ENCODE peak calls at places on chromosomes 7 and 10, in five cellular contexts. Z, Q, H, F and B are unnamed samples.

GRCh38 chr10:89494068-89494467 is 41.3 kb downstream of the SLC16A12 start:
- DNase-seq in H (no peak), F (no peak), Z (no peak), Q (no peak), B (no peak)

GRCh38 chr7:2049111-2049781 is 183.5 kb downstream of the MAD1L1 start:
- DNase-seq in F (no peak), Q (no peak), Z (no peak), H (no peak), B (no peak)

GRCh38 chr7:21922605-21923004 is 23.1 kb downstream of the CDCA7L start:
- DNase-seq in Q (no peak), Z (no peak), H (no peak), F (no peak), B (no peak)

GRCh38 chr10:99758241-99758891 is 24.1 kb upstream of the ABCC2 start:
- DNase-seq in F (no peak), Z (peak), Q (no peak), H (no peak), B (no peak)

GRCh38 chr10:110137142-110137545 is 70.3 kb upstream of the MXI1 start:
- DNase-seq in Z (peak), F (peak), H (peak), Q (peak), B (peak)

GRCh38 chr10:4212111-4212635 is 427.2 kb upstream of the KLF6 start:
- DNase-seq in H (no peak), Q (no peak), Z (no peak), F (no peak), B (no peak)

GRCh38 chr10:16662889-16663288 is 141.2 kb upstream of the C1QL3 start:
- DNase-seq in Z (no peak), F (no peak), Q (no peak), H (no peak), B (no peak)

GRCh38 chr7:134355925-134356324 is 39.2 kb upstream of the SLC35B4 start:
- DNase-seq in H (no peak), F (peak), Z (no peak), Q (no peak), B (peak)

GRCh38 chr7:31028417-31028988 is 23.6 kb upstream of the ADCYAP1R1 start:
- DNase-seq in Q (no peak), Z (no peak), F (no peak), H (no peak), B (no peak)

GRCh38 chr7:18798018-18798906 is 302.7 kb downstream of the HDAC9 start:
- DNase-seq in F (no peak), Z (peak), H (no peak), Q (no peak), B (no peak)

GRCh38 chr10:71729023-71729649 is 9.6 kb upstream of the C10orf105 start:
- DNase-seq in H (no peak), Z (no peak), F (peak), Q (no peak), B (peak)

GRCh38 chr10:71726673-71727428 is 7.3 kb upstream of the C10orf105 start:
- DNase-seq in Z (no peak), F (no peak), Q (no peak), H (peak), B (no peak)

GRCh38 chr10:71727429-71728217 is 8.0 kb upstream of the C10orf105 start:
- DNase-seq in H (peak), Q (no peak), Z (no peak), F (peak), B (peak)

GRCh38 chr10:71725998-71726672 is 6.6 kb upstream of the C10orf105 start:
- DNase-seq in Z (peak), Q (peak), H (no peak), F (peak), B (peak)

GRCh38 chr10:71728218-71728737 is 8.7 kb upstream of the C10orf105 start:
- DNase-seq in Z (no peak), F (no peak), Q (no peak), H (peak), B (no peak)
- TF ChIP-seq BHLHE40 in Z (no peak), F (no peak), Q (no peak), H (no peak), B (no peak)

GRCh38 chr7:124246262-124246863 is 213.5 kb upstream of the TMEM229A start:
- DNase-seq in F (no peak), Z (peak), H (no peak), Q (no peak), B (peak)
- TF ChIP-seq BHLHE40 in F (no peak), Z (no peak), H (no peak), Q (no peak), B (no peak)

GRCh38 chr7:129843365-129843898 is 109.3 kb downstream of the UBE2H start:
- DNase-seq in H (no peak), Q (no peak), Z (no peak), F (no peak), B (no peak)

GRCh38 chr7:129845178-129845971 is 107.4 kb downstream of the UBE2H start:
- DNase-seq in Z (peak), Q (no peak), F (no peak), H (no peak), B (no peak)

GRCh38 chr7:129845972-129846327 is 106.8 kb downstream of the UBE2H start:
- DNase-seq in Q (no peak), H (no peak), Z (peak), F (peak), B (no peak)

GRCh38 chr7:129841465-129841864 is 111.3 kb downstream of the UBE2H start:
- DNase-seq in Q (no peak), Z (no peak), F (no peak), H (no peak), B (no peak)

GRCh38 chr7:129843982-129844840 is 108.5 kb downstream of the UBE2H start:
- DNase-seq in Q (no peak), H (no peak), Z (no peak), F (peak), B (no peak)
- TF ChIP-seq BHLHE40 in Q (no peak), H (no peak), Z (no peak), F (no peak), B (no peak)

GRCh38 chr7:66256281-66256680 is 51.1 kb downstream of the TPST1 start:
- DNase-seq in F (no peak), Q (no peak), Z (no peak), H (no peak), B (no peak)

GRCh38 chr7:66255533-66256100 is 50.5 kb downstream of the TPST1 start:
- DNase-seq in H (no peak), Q (no peak), Z (peak), F (no peak), B (no peak)

GRCh38 chr7:66261941-66262340 is 56.8 kb downstream of the TPST1 start:
- DNase-seq in Q (no peak), H (no peak), F (no peak), Z (no peak), B (no peak)

GRCh38 chr7:66257481-66257880 is 52.3 kb downstream of the TPST1 start:
- DNase-seq in F (no peak), H (no peak), Q (no peak), Z (no peak), B (no peak)

GRCh38 chr7:66258409-66258808 is 53.3 kb downstream of the TPST1 start:
- DNase-seq in H (no peak), Z (no peak), Q (no peak), F (no peak), B (no peak)
- TF ChIP-seq BHLHE40 in H (no peak), Z (no peak), Q (no peak), F (no peak), B (no peak)

GRCh38 chr10:63414481-63415260 is 51.1 kb downstream of the JMJD1C start:
- DNase-seq in Z (peak), H (no peak), Q (no peak), F (peak), B (no peak)
- TF ChIP-seq BHLHE40 in Z (no peak), H (no peak), Q (no peak), F (no peak), B (no peak)

GRCh38 chr7:80661729-80662128 is 23.3 kb downstream of the CD36 start:
- DNase-seq in F (peak), H (no peak), Q (peak), Z (no peak), B (no peak)
- TF ChIP-seq BHLHE40 in F (no peak), H (no peak), Q (no peak), Z (no peak), B (no peak)

GRCh38 chr7:131328387-131329175 is 905 bp downstream of the MKLN1 start:
- DNase-seq in F (no peak), Q (no peak), Z (peak), H (no peak), B (no peak)

GRCh38 chr7:131326576-131326975 is 1.1 kb upstream of the MKLN1 start:
- DNase-seq in Z (no peak), F (peak), Q (no peak), H (no peak), B (peak)

GRCh38 chr7:131327049-131327625 is 539 bp upstream of the MKLN1 start:
- DNase-seq in F (peak), Q (peak), Z (peak), H (no peak), B (peak)

GRCh38 chr7:131329176-131329570 is 1.5 kb downstream of the MKLN1 start:
- DNase-seq in H (no peak), Z (no peak), F (peak), Q (no peak), B (no peak)

DNA sequence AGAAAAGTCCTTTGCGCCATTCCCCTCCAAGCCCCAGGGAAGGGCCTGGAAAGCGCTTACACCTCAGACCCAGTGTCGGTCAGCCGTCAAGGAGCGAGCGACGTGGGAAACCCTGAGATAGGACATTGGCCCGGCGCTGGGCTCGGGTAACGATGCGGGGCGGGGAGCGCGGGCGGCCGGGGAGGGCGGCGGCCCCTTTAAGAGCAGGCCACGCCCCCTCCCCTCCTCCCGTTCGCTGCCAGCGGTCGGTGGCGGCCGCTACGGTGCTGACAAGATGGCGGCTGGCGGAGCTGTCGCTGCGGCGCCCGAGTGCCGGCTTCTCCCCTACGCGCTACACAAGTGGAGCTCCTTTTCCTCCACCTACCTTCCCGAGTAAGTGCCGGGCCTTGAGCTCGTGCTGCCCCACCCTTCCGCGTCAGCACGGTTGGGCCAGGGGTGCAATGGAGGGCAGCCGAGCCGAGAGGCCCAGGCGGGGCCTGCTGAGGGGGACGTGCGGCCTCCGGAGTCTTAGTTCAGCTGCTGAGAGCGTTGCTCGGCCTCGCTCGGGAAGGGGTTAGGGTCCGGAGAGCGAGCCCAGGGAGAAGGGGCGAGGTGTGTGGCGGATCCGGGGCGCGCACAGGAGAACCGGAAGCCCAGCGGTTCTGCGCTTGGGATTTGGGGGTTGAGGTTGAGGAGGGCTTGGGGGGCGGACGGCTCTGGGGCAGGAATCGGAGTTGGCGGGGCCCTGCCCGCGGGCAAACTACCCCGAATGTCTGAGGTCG is at the start of gene MKLN1:
- DNase-seq in F (peak), Q (peak), H (peak), Z (peak), B (peak)
- TF ChIP-seq BHLHE40 in F (no peak), Q (no peak), H (peak), Z (no peak), B (no peak)

GRCh38 chr7:109641445-109641844 is 1071.8 kb downstream of the DNAJB9 start:
- DNase-seq in H (no peak), F (peak), Z (no peak), Q (no peak), B (no peak)
- TF ChIP-seq BHLHE40 in H (no peak), F (no peak), Z (no peak), Q (no peak), B (no peak)